ENCODE peak calls at places on chromosome 3, in five cellular contexts. W is anterior cingulate cortex; V is activated CD8-positive, alpha-beta memory T cell treated with anti-CD3 and anti-CD28 coated beads for 24 hours; X is stimulated activated CD4-positive, alpha-beta T cell treated with anti-CD3 and anti-CD28 coated beads, TNF-alpha, amount 100 ng/mL, for 4 hours; O is CD4-positive, alpha-beta T cell. B is an unnamed sample.

GRCh38 chr3:56935821-56936220 is 124.6 kb upstream of the SPATA12 start:
- DNase-seq in O (no peak), W (no peak), X (no peak), V (no peak), B (no peak)

GRCh38 chr3:50630916-50631315 is 14.0 kb downstream of the MAPKAPK3 start:
- DNase-seq in W (no peak), O (no peak), V (no peak), X (no peak), B (no peak)

GRCh38 chr3:120114981-120115380 is 20.7 kb upstream of the GSK3B start:
- DNase-seq in O (no peak), V (no peak), X (no peak), W (no peak), B (no peak)

GRCh38 chr3:142213298-142213697 is 12.1 kb downstream of the GK5 start:
- DNase-seq in W (no peak), O (no peak), V (no peak), X (no peak), B (no peak)

GRCh38 chr3:150419076-150419868 is 11.2 kb downstream of the TSC22D2 start:
- DNase-seq in V (no peak), W (no peak), X (no peak), O (no peak), B (no peak)

GRCh38 chr3:14598143-14598569 is 53.4 kb upstream of the CCDC174 start:
- DNase-seq in X (no peak), V (peak; percentile 65), W (no peak), O (peak; percentile 22), B (no peak)

GRCh38 chr3:49805367-49805782 is 2.3 kb downstream of the INKA1 start:
- DNase-seq in O (no peak), W (peak; percentile 47), V (no peak), X (no peak), B (no peak)

GRCh38 chr3:123314409-123315270 is 112.9 kb downstream of the SEC22A start:
- DNase-seq in W (no peak), O (no peak), X (no peak), V (no peak), B (no peak)